ENCODE peak calls at places on chromosomes 2 and 18, in five cellular contexts. One of them, this sample, is unnamed.

GRCh38 chr2:136117391-136117841 is 533 bp downstream of the CXCR4 start:
- DNase-seq in NCI-H510A: peak
- DNase-seq in GM03348: no peak
- DNase-seq in activated naive CD4-positive, alpha-beta T cell treated with anti-CD3 and anti-CD28 coated beads, Interleukin-2, amount 50 U/mL, for 16 hours: peak
- DNase-seq in mesendoderm: peak
- DNase-seq in this sample: no peak

GRCh38 chr2:219573166-219573565 is 1.1 kb downstream of the INHA start:
- DNase-seq in activated naive CD4-positive, alpha-beta T cell treated with anti-CD3 and anti-CD28 coated beads, Interleukin-2, amount 50 U/mL, for 16 hours: no peak
- DNase-seq in GM03348: no peak
- DNase-seq in mesendoderm: no peak
- DNase-seq in NCI-H510A: no peak
- DNase-seq in this sample: no peak

GRCh38 chr18:75635096-75635495 is 207.6 kb upstream of the SMIM21 start:
- DNase-seq in activated naive CD4-positive, alpha-beta T cell treated with anti-CD3 and anti-CD28 coated beads, Interleukin-2, amount 50 U/mL, for 16 hours: no peak
- DNase-seq in mesendoderm: no peak
- DNase-seq in NCI-H510A: peak
- DNase-seq in GM03348: no peak
- DNase-seq in this sample: no peak

GRCh38 chr2:241843321-241844065 is 15.2 kb downstream of the PDCD1 start:
- DNase-seq in NCI-H510A: no peak
- DNase-seq in mesendoderm: no peak
- DNase-seq in activated naive CD4-positive, alpha-beta T cell treated with anti-CD3 and anti-CD28 coated beads, Interleukin-2, amount 50 U/mL, for 16 hours: no peak
- DNase-seq in GM03348: peak
- DNase-seq in this sample: no peak

GRCh38 chr2:173223880-173224279 is 130.8 kb upstream of the CDCA7 start:
- DNase-seq in NCI-H510A: no peak
- DNase-seq in mesendoderm: no peak
- DNase-seq in activated naive CD4-positive, alpha-beta T cell treated with anti-CD3 and anti-CD28 coated beads, Interleukin-2, amount 50 U/mL, for 16 hours: no peak
- DNase-seq in GM03348: no peak
- DNase-seq in this sample: no peak

GRCh38 chr2:182668671-182669070 is 47.4 kb upstream of the DNAJC10 start:
- DNase-seq in GM03348: no peak
- DNase-seq in activated naive CD4-positive, alpha-beta T cell treated with anti-CD3 and anti-CD28 coated beads, Interleukin-2, amount 50 U/mL, for 16 hours: no peak
- DNase-seq in mesendoderm: peak
- DNase-seq in NCI-H510A: peak
- DNase-seq in this sample: no peak

GRCh38 chr2:68936462-68936861 is 16.2 kb downstream of the GKN2 start:
- DNase-seq in NCI-H510A: no peak
- DNase-seq in mesendoderm: no peak
- DNase-seq in GM03348: peak
- DNase-seq in activated naive CD4-positive, alpha-beta T cell treated with anti-CD3 and anti-CD28 coated beads, Interleukin-2, amount 50 U/mL, for 16 hours: no peak
- DNase-seq in this sample: no peak

GRCh38 chr2:85390941-85391669 is 19.1 kb downstream of the CAPG start:
- DNase-seq in GM03348: peak
- DNase-seq in activated naive CD4-positive, alpha-beta T cell treated with anti-CD3 and anti-CD28 coated beads, Interleukin-2, amount 50 U/mL, for 16 hours: peak
- DNase-seq in NCI-H510A: no peak
- DNase-seq in mesendoderm: peak
- DNase-seq in this sample: peak

GRCh38 chr2:158502984-158503383 is 46.2 kb downstream of the PKP4 start:
- DNase-seq in activated naive CD4-positive, alpha-beta T cell treated with anti-CD3 and anti-CD28 coated beads, Interleukin-2, amount 50 U/mL, for 16 hours: no peak
- DNase-seq in GM03348: peak
- DNase-seq in NCI-H510A: no peak
- DNase-seq in mesendoderm: peak
- DNase-seq in this sample: no peak

GRCh38 chr2:59851848-59852475 is 701.5 kb downstream of the BCL11A start:
- DNase-seq in NCI-H510A: no peak
- DNase-seq in activated naive CD4-positive, alpha-beta T cell treated with anti-CD3 and anti-CD28 coated beads, Interleukin-2, amount 50 U/mL, for 16 hours: no peak
- DNase-seq in GM03348: no peak
- DNase-seq in mesendoderm: peak
- DNase-seq in this sample: no peak

GRCh38 chr2:238441262-238442114 is 14.8 kb downstream of the ASB1 start:
- DNase-seq in mesendoderm: no peak
- DNase-seq in activated naive CD4-positive, alpha-beta T cell treated with anti-CD3 and anti-CD28 coated beads, Interleukin-2, amount 50 U/mL, for 16 hours: no peak
- DNase-seq in NCI-H510A: no peak
- DNase-seq in GM03348: no peak
- DNase-seq in this sample: no peak

GRCh38 chr2:11099122-11100065 is 55.9 kb upstream of the SLC66A3 start:
- DNase-seq in mesendoderm: no peak
- DNase-seq in NCI-H510A: no peak
- DNase-seq in activated naive CD4-positive, alpha-beta T cell treated with anti-CD3 and anti-CD28 coated beads, Interleukin-2, amount 50 U/mL, for 16 hours: no peak
- DNase-seq in GM03348: no peak
- DNase-seq in this sample: no peak

GRCh38 chr2:15712551-15713342 is 121.1 kb downstream of the DDX1 start:
- DNase-seq in GM03348: no peak
- DNase-seq in mesendoderm: no peak
- DNase-seq in activated naive CD4-positive, alpha-beta T cell treated with anti-CD3 and anti-CD28 coated beads, Interleukin-2, amount 50 U/mL, for 16 hours: no peak
- DNase-seq in NCI-H510A: no peak
- DNase-seq in this sample: no peak

GRCh38 chr2:132607407-132607806 is 62.6 kb downstream of the LYPD1 start:
- DNase-seq in activated naive CD4-positive, alpha-beta T cell treated with anti-CD3 and anti-CD28 coated beads, Interleukin-2, amount 50 U/mL, for 16 hours: no peak
- DNase-seq in GM03348: no peak
- DNase-seq in mesendoderm: peak
- DNase-seq in NCI-H510A: no peak
- DNase-seq in this sample: no peak

GRCh38 chr2:236166157-236166780 is 1.9 kb downstream of the GBX2 start:
- DNase-seq in GM03348: peak
- DNase-seq in activated naive CD4-positive, alpha-beta T cell treated with anti-CD3 and anti-CD28 coated beads, Interleukin-2, amount 50 U/mL, for 16 hours: no peak
- DNase-seq in mesendoderm: peak
- DNase-seq in NCI-H510A: no peak
- DNase-seq in this sample: no peak

GRCh38 chr2:226903179-226903578 is 67.3 kb downstream of the RHBDD1 start:
- DNase-seq in mesendoderm: no peak
- DNase-seq in activated naive CD4-positive, alpha-beta T cell treated with anti-CD3 and anti-CD28 coated beads, Interleukin-2, amount 50 U/mL, for 16 hours: no peak
- DNase-seq in GM03348: peak
- DNase-seq in NCI-H510A: no peak
- DNase-seq in this sample: no peak

GRCh38 chr2:1233280-1233679 is 180.0 kb upstream of the TPO start:
- DNase-seq in activated naive CD4-positive, alpha-beta T cell treated with anti-CD3 and anti-CD28 coated beads, Interleukin-2, amount 50 U/mL, for 16 hours: no peak
- DNase-seq in NCI-H510A: peak
- DNase-seq in GM03348: no peak
- DNase-seq in mesendoderm: no peak
- DNase-seq in this sample: no peak

GRCh38 chr18:50610349-50610748 is 50.5 kb downstream of the MAPK4 start:
- DNase-seq in mesendoderm: no peak
- DNase-seq in NCI-H510A: no peak
- DNase-seq in activated naive CD4-positive, alpha-beta T cell treated with anti-CD3 and anti-CD28 coated beads, Interleukin-2, amount 50 U/mL, for 16 hours: no peak
- DNase-seq in GM03348: no peak
- DNase-seq in this sample: no peak

GRCh38 chr2:62672601-62673000 is 32.9 kb upstream of the EHBP1 start:
- DNase-seq in NCI-H510A: no peak
- DNase-seq in GM03348: peak
- DNase-seq in mesendoderm: peak
- DNase-seq in activated naive CD4-positive, alpha-beta T cell treated with anti-CD3 and anti-CD28 coated beads, Interleukin-2, amount 50 U/mL, for 16 hours: no peak
- DNase-seq in this sample: no peak

GRCh38 chr2:11797846-11798245 is 51.4 kb downstream of the LPIN1 start:
- DNase-seq in mesendoderm: no peak
- DNase-seq in NCI-H510A: no peak
- DNase-seq in activated naive CD4-positive, alpha-beta T cell treated with anti-CD3 and anti-CD28 coated beads, Interleukin-2, amount 50 U/mL, for 16 hours: no peak
- DNase-seq in GM03348: no peak
- DNase-seq in this sample: no peak

GRCh38 chr18:58284699-58285490 is 240.9 kb downstream of the NEDD4L start:
- DNase-seq in NCI-H510A: no peak
- DNase-seq in GM03348: no peak
- DNase-seq in mesendoderm: peak
- DNase-seq in activated naive CD4-positive, alpha-beta T cell treated with anti-CD3 and anti-CD28 coated beads, Interleukin-2, amount 50 U/mL, for 16 hours: no peak
- DNase-seq in this sample: no peak

GRCh38 chr2:127173073-127173472 is 47.0 kb downstream of the CYP27C1 start:
- DNase-seq in GM03348: peak
- DNase-seq in NCI-H510A: no peak
- DNase-seq in mesendoderm: no peak
- DNase-seq in activated naive CD4-positive, alpha-beta T cell treated with anti-CD3 and anti-CD28 coated beads, Interleukin-2, amount 50 U/mL, for 16 hours: no peak
- DNase-seq in this sample: no peak

GRCh38 chr2:64623232-64623879 is 30.4 kb downstream of the SERTAD2 start:
- DNase-seq in GM03348: no peak
- DNase-seq in mesendoderm: no peak
- DNase-seq in activated naive CD4-positive, alpha-beta T cell treated with anti-CD3 and anti-CD28 coated beads, Interleukin-2, amount 50 U/mL, for 16 hours: no peak
- DNase-seq in NCI-H510A: no peak
- DNase-seq in this sample: peak

GRCh38 chr2:75416420-75417342 is 144.1 kb downstream of the EVA1A start:
- DNase-seq in GM03348: no peak
- DNase-seq in NCI-H510A: no peak
- DNase-seq in activated naive CD4-positive, alpha-beta T cell treated with anti-CD3 and anti-CD28 coated beads, Interleukin-2, amount 50 U/mL, for 16 hours: no peak
- DNase-seq in mesendoderm: no peak
- DNase-seq in this sample: no peak

GRCh38 chr2:239186958-239187357 is 213.9 kb downstream of the HDAC4 start:
- DNase-seq in GM03348: no peak
- DNase-seq in activated naive CD4-positive, alpha-beta T cell treated with anti-CD3 and anti-CD28 coated beads, Interleukin-2, amount 50 U/mL, for 16 hours: no peak
- DNase-seq in mesendoderm: no peak
- DNase-seq in NCI-H510A: no peak
- DNase-seq in this sample: no peak

GRCh38 chr2:37448342-37449120 is 104.1 kb downstream of the QPCT start:
- DNase-seq in mesendoderm: no peak
- DNase-seq in GM03348: no peak
- DNase-seq in NCI-H510A: no peak
- DNase-seq in activated naive CD4-positive, alpha-beta T cell treated with anti-CD3 and anti-CD28 coated beads, Interleukin-2, amount 50 U/mL, for 16 hours: no peak
- DNase-seq in this sample: no peak

GRCh38 chr2:53021285-53021684 is 746.3 kb upstream of the CHAC2 start:
- DNase-seq in activated naive CD4-positive, alpha-beta T cell treated with anti-CD3 and anti-CD28 coated beads, Interleukin-2, amount 50 U/mL, for 16 hours: no peak
- DNase-seq in NCI-H510A: no peak
- DNase-seq in GM03348: peak
- DNase-seq in mesendoderm: no peak
- DNase-seq in this sample: no peak

GRCh38 chr2:231187736-231188505 is 10.5 kb upstream of the ARMC9 start:
- DNase-seq in GM03348: peak
- DNase-seq in mesendoderm: no peak
- DNase-seq in activated naive CD4-positive, alpha-beta T cell treated with anti-CD3 and anti-CD28 coated beads, Interleukin-2, amount 50 U/mL, for 16 hours: no peak
- DNase-seq in NCI-H510A: no peak
- DNase-seq in this sample: no peak

GRCh38 chr2:207423886-207424285 is 105.9 kb upstream of the CREB1 start:
- DNase-seq in activated naive CD4-positive, alpha-beta T cell treated with anti-CD3 and anti-CD28 coated beads, Interleukin-2, amount 50 U/mL, for 16 hours: no peak
- DNase-seq in NCI-H510A: no peak
- DNase-seq in mesendoderm: no peak
- DNase-seq in GM03348: peak
- DNase-seq in this sample: peak

GRCh38 chr2:68643011-68643873 is at the start of gene PROKR1:
- DNase-seq in GM03348: peak
- DNase-seq in NCI-H510A: peak
- DNase-seq in mesendoderm: peak
- DNase-seq in activated naive CD4-positive, alpha-beta T cell treated with anti-CD3 and anti-CD28 coated beads, Interleukin-2, amount 50 U/mL, for 16 hours: no peak
- DNase-seq in this sample: no peak

GRCh38 chr2:197938555-197938954 is 134.2 kb downstream of the PLCL1 start:
- DNase-seq in mesendoderm: no peak
- DNase-seq in GM03348: no peak
- DNase-seq in NCI-H510A: no peak
- DNase-seq in activated naive CD4-positive, alpha-beta T cell treated with anti-CD3 and anti-CD28 coated beads, Interleukin-2, amount 50 U/mL, for 16 hours: no peak
- DNase-seq in this sample: no peak

GRCh38 chr2:131040661-131041401 is 52.4 kb downstream of the FAM168B start:
- DNase-seq in NCI-H510A: no peak
- DNase-seq in mesendoderm: peak
- DNase-seq in GM03348: no peak
- DNase-seq in activated naive CD4-positive, alpha-beta T cell treated with anti-CD3 and anti-CD28 coated beads, Interleukin-2, amount 50 U/mL, for 16 hours: no peak
- DNase-seq in this sample: no peak

GRCh38 chr2:62352031-62352430 is 154.0 kb downstream of the TMEM17 start:
- DNase-seq in activated naive CD4-positive, alpha-beta T cell treated with anti-CD3 and anti-CD28 coated beads, Interleukin-2, amount 50 U/mL, for 16 hours: no peak
- DNase-seq in mesendoderm: peak
- DNase-seq in GM03348: no peak
- DNase-seq in NCI-H510A: no peak
- DNase-seq in this sample: no peak

GRCh38 chr2:38549066-38549465 is 53.7 kb downstream of the HNRNPLL start:
- DNase-seq in activated naive CD4-positive, alpha-beta T cell treated with anti-CD3 and anti-CD28 coated beads, Interleukin-2, amount 50 U/mL, for 16 hours: no peak
- DNase-seq in mesendoderm: no peak
- DNase-seq in GM03348: no peak
- DNase-seq in NCI-H510A: no peak
- DNase-seq in this sample: no peak

GRCh38 chr18:58230438-58231179 is 186.6 kb downstream of the NEDD4L start:
- DNase-seq in GM03348: no peak
- DNase-seq in activated naive CD4-positive, alpha-beta T cell treated with anti-CD3 and anti-CD28 coated beads, Interleukin-2, amount 50 U/mL, for 16 hours: no peak
- DNase-seq in NCI-H510A: no peak
- DNase-seq in mesendoderm: peak
- DNase-seq in this sample: no peak

GRCh38 chr2:36889782-36890181 is 76.6 kb downstream of the STRN start:
- DNase-seq in GM03348: peak
- DNase-seq in activated naive CD4-positive, alpha-beta T cell treated with anti-CD3 and anti-CD28 coated beads, Interleukin-2, amount 50 U/mL, for 16 hours: no peak
- DNase-seq in NCI-H510A: no peak
- DNase-seq in mesendoderm: no peak
- DNase-seq in this sample: no peak